ENCODE peak calls at places on chromosomes 7 and 10, in nine cellular contexts. H is activated B cell treated with CpG ODN at 0.5 μM for 24 hours, D is fibroblast of the aortic adventitia, L is ELR, U is A549, O is HS-5, W is GF-D8, X is aorta, Q is T-helper 2 cell. C is an unnamed sample.

GRCh38 chr7:137943132-137943551 is 58.7 kb downstream of the CREB3L2 start:
- DNase-seq in O (no peak), D (peak), X (no peak), H (no peak), L (no peak), Q (no peak), U (no peak), W (no peak), C (no peak)

GRCh38 chr10:43644252-43644651 is 4.4 kb downstream of the ZNF32 start:
- DNase-seq in X (no peak), W (no peak), L (peak), Q (peak), O (no peak), D (peak), H (no peak), U (no peak), C (no peak)

GRCh38 chr7:28183627-28184026 is 3.0 kb upstream of the JAZF1 start:
- DNase-seq in Q (no peak), W (peak), O (no peak), X (no peak), H (no peak), D (no peak), L (no peak), U (no peak), C (no peak)

GRCh38 chr7:39428221-39428620 is 138.0 kb upstream of the YAE1 start:
- DNase-seq in U (no peak), O (peak), W (no peak), D (peak), Q (no peak), X (no peak), H (no peak), L (peak), C (no peak)

GRCh38 chr10:104260775-104261115 is 6.1 kb downstream of the GSTO1 start:
- DNase-seq in O (no peak), X (no peak), H (no peak), D (peak), L (peak), W (no peak), Q (peak), U (no peak), C (no peak)

GRCh38 chr7:29764227-29764626 is 42.1 kb upstream of the WIPF3 start:
- DNase-seq in D (no peak), Q (no peak), X (no peak), U (no peak), W (no peak), L (no peak), H (no peak), O (no peak), C (no peak)

GRCh38 chr10:75466886-75467285 is 35.5 kb downstream of the LRMDA start:
- DNase-seq in H (no peak), L (peak), Q (no peak), D (peak), U (no peak), W (no peak), O (no peak), X (no peak), C (no peak)

GRCh38 chr7:72042855-72043254 is 369.3 kb downstream of the CALN1 start:
- DNase-seq in U (no peak), Q (no peak), W (no peak), O (no peak), L (no peak), X (no peak), H (no peak), D (no peak), C (no peak)

GRCh38 chr10:116477989-116478615 is 50.5 kb downstream of the PNLIPRP3 start:
- DNase-seq in D (no peak), W (no peak), Q (no peak), L (no peak), H (no peak), X (no peak), O (no peak), U (no peak), C (no peak)

GRCh38 chr10:120212275-120212674 is 244.8 kb upstream of the PLPP4 start:
- DNase-seq in L (no peak), H (no peak), U (no peak), D (no peak), O (no peak), Q (no peak), W (no peak), X (no peak), C (no peak)

GRCh38 chr10:62010366-62010765 is 108.9 kb downstream of the ARID5B start:
- DNase-seq in D (peak), U (no peak), W (no peak), O (no peak), H (no peak), Q (no peak), X (no peak), L (no peak), C (no peak)

GRCh38 chr7:150594817-150595216 is 27.6 kb downstream of the GIMAP4 start:
- DNase-seq in Q (no peak), W (no peak), H (no peak), O (no peak), U (no peak), L (no peak), D (no peak), X (no peak), C (no peak)

GRCh38 chr10:101231912-101232689 is 2.8 kb upstream of the LBX1 start:
- DNase-seq in X (no peak), Q (no peak), H (no peak), L (no peak), U (no peak), O (no peak), D (no peak), W (no peak), C (no peak)

GRCh38 chr10:29811751-29812427 is 177.1 kb upstream of the SVIL start:
- DNase-seq in D (peak), H (no peak), W (peak), O (peak), U (peak), L (peak), Q (peak), X (peak), C (no peak)

GRCh38 chr10:77493851-77494788 is 143.5 kb downstream of the KCNMA1 start:
- DNase-seq in H (no peak), Q (no peak), W (no peak), O (no peak), X (no peak), L (peak), D (peak), U (peak), C (no peak)

GRCh38 chr7:34750636-34751035 is 92.6 kb downstream of the NPSR1 start:
- DNase-seq in W (no peak), H (no peak), L (no peak), D (no peak), O (no peak), U (no peak), X (no peak), Q (no peak), C (no peak)

GRCh38 chr10:61600389-61600788 is 62.3 kb upstream of the CABCOCO1 start:
- DNase-seq in L (no peak), X (no peak), O (no peak), U (no peak), D (no peak), H (no peak), Q (no peak), W (no peak), C (no peak)

GRCh38 chr7:114660007-114660406 is 245.4 kb downstream of the FOXP2 start:
- DNase-seq in Q (no peak), H (no peak), U (no peak), X (no peak), D (peak), W (no peak), O (no peak), L (no peak), C (no peak)

GRCh38 chr7:151551820-151552219 is 32.1 kb upstream of the RHEB start:
- DNase-seq in U (no peak), Q (no peak), L (no peak), H (no peak), O (no peak), D (peak), X (no peak), W (no peak), C (no peak)

GRCh38 chr10:99788598-99789259 is 6.3 kb downstream of the ABCC2 start:
- DNase-seq in O (peak), U (no peak), W (no peak), X (peak), Q (no peak), D (peak), H (no peak), L (peak), C (no peak)

GRCh38 chr7:8532116-8532515 is 98.7 kb downstream of the NXPH1 start:
- DNase-seq in Q (no peak), U (no peak), D (no peak), X (no peak), L (no peak), W (no peak), H (no peak), O (no peak), C (no peak)

GRCh38 chr7:46494026-46494425 is 573.0 kb upstream of the IGFBP3 start:
- DNase-seq in L (peak), X (no peak), D (peak), W (no peak), U (no peak), Q (no peak), H (no peak), O (no peak), C (no peak)

GRCh38 chr7:44177570-44178131 is 11.6 kb downstream of the GCK start:
- DNase-seq in Q (no peak), U (no peak), X (no peak), D (peak), L (peak), H (no peak), W (no peak), O (no peak), C (no peak)

GRCh38 chr7:5699951-5700384 is 81.5 kb downstream of the RNF216 start:
- DNase-seq in O (no peak), L (no peak), H (no peak), U (no peak), X (no peak), Q (peak), W (no peak), D (no peak), C (peak)

GRCh38 chr10:110918633-110919348 is at the start of gene BBIP1:
- DNase-seq in D (peak), W (peak), O (peak), U (peak), X (no peak), H (peak), L (peak), Q (peak), C (peak)

GRCh38 chr10:69739561-69739960 is 62.1 kb upstream of the COL13A1 start:
- DNase-seq in W (no peak), L (no peak), D (no peak), H (no peak), U (no peak), O (no peak), Q (no peak), X (no peak), C (no peak)

GRCh38 chr10:109115179-109115578 is 808.1 kb downstream of the XPNPEP1 start:
- DNase-seq in X (no peak), Q (no peak), W (no peak), L (no peak), U (no peak), O (no peak), H (no peak), D (no peak), C (no peak)

GRCh38 chr7:38932509-38933168 is 23.6 kb upstream of the VPS41 start:
- DNase-seq in U (peak), X (peak), H (no peak), L (peak), O (no peak), W (no peak), D (peak), Q (peak), C (no peak)

GRCh38 chr10:234708-235406 is 99.6 kb downstream of the ZMYND11 start:
- DNase-seq in D (peak), Q (no peak), H (no peak), X (no peak), W (no peak), O (no peak), U (no peak), L (no peak), C (no peak)

GRCh38 chr10:44857363-44858016 is 53.6 kb upstream of the TMEM72 start:
- DNase-seq in X (peak), O (no peak), Q (peak), L (peak), W (no peak), D (peak), U (peak), H (peak), C (peak)